ENCODE peak calls at places on chromosomes 12 and 14, in nine cellular contexts. Q is caudate nucleus; J is GM23248; O is CD4-positive, CD25-positive, alpha-beta regulatory T cell; H is osteocyte; Y is NCI-H1694 treated with DMSO at 0.1 percent for 48 hours; L is foreskin fibroblast; P is EL; V is stimulated activated CD8-positive, alpha-beta memory T cell treated with anti-CD3 and anti-CD28 coated beads, Interleukin-7, amount 100 ng/mL, for 1 hour. G is an unnamed sample.

GRCh38 chr12:78568326-78569020 is 296.1 kb upstream of the SYT1 start:
- DNase-seq in H (no peak), O (no peak), J (peak), V (no peak), Y (no peak), Q (no peak), P (peak), L (peak), G (no peak)

GRCh38 chr12:34398706-34399630 is 376.7 kb downstream of the ALG10 start:
- DNase-seq in Y (no peak), J (no peak), V (no peak), O (no peak), Q (no peak), H (peak), P (no peak), L (no peak), G (no peak)

GRCh38 chr12:19199322-19199721 is 69.8 kb downstream of the PLEKHA5 start:
- DNase-seq in J (no peak), Y (no peak), P (no peak), H (no peak), Q (no peak), L (no peak), V (no peak), O (no peak), G (no peak)

GRCh38 chr12:23899434-23899833 is 50.0 kb downstream of the SOX5 start:
- DNase-seq in Q (no peak), Y (no peak), L (no peak), J (no peak), H (no peak), P (no peak), O (no peak), V (no peak), G (no peak)

GRCh38 chr12:62375603-62376002 is 91.0 kb upstream of the MON2 start:
- DNase-seq in V (no peak), P (no peak), L (no peak), H (no peak), Y (no peak), Q (no peak), O (no peak), J (no peak), G (no peak)

GRCh38 chr12:111767362-111768158 is 827 bp downstream of the ALDH2 start:
- DNase-seq in P (peak), J (peak), Y (no peak), V (no peak), H (no peak), L (peak), Q (no peak), O (no peak), G (no peak)

GRCh38 chr14:23407516-23408306 is at the start of gene MYH6:
- DNase-seq in J (no peak), O (no peak), Q (no peak), L (no peak), V (no peak), H (no peak), P (no peak), Y (no peak), G (no peak)

GRCh38 chr12:30835216-30835615 is 80.5 kb upstream of the CAPRIN2 start:
- DNase-seq in V (no peak), Y (no peak), Q (no peak), P (no peak), L (no peak), J (no peak), H (no peak), O (no peak), G (no peak)

GRCh38 chr12:32208355-32208754 is 101.7 kb downstream of the BICD1 start:
- DNase-seq in P (no peak), Y (no peak), H (no peak), Q (no peak), O (no peak), L (no peak), V (no peak), J (no peak), G (no peak)